ENCODE peak calls at places on chromosome 20, in five cellular contexts. One of them, this sample, is unnamed.
A peak's percentile ranks its signal among the peaks of the same experiment; 100 is the strongest.

GRCh38 chr20:13220857-13221297 is at the start of gene ISM1:
- DNase-seq in spleen: peak; percentile 69
- DNase-seq in endothelial cell of umbilical vein: no peak
- DNase-seq in suprapubic skin: no peak
- DNase-seq in IMR-90: no peak
- DNase-seq in this sample: peak; percentile 88

GRCh38 chr20:20130399-20130798 is 78.1 kb downstream of the CFAP61 start:
- DNase-seq in suprapubic skin: no peak
- DNase-seq in endothelial cell of umbilical vein: peak; percentile 12
- DNase-seq in spleen: no peak
- DNase-seq in IMR-90: no peak
- DNase-seq in this sample: no peak

GRCh38 chr20:53104889-53105288 is 132.7 kb downstream of the TSHZ2 start:
- DNase-seq in IMR-90: no peak
- DNase-seq in spleen: no peak
- DNase-seq in endothelial cell of umbilical vein: no peak
- DNase-seq in suprapubic skin: no peak
- DNase-seq in this sample: no peak

GRCh38 chr20:32672982-32673727 is 586 bp downstream of the C20orf203 start:
- DNase-seq in spleen: peak; percentile 87
- DNase-seq in IMR-90: no peak
- DNase-seq in endothelial cell of umbilical vein: no peak
- DNase-seq in suprapubic skin: no peak
- DNase-seq in this sample: no peak

GRCh38 chr20:57622579-57623381 is 2.6 kb upstream of the ZBP1 start:
- DNase-seq in spleen: peak; percentile 93
- DNase-seq in suprapubic skin: no peak
- DNase-seq in endothelial cell of umbilical vein: peak; percentile 58
- DNase-seq in IMR-90: peak; percentile 37
- DNase-seq in this sample: no peak

GRCh38 chr20:4555188-4555893 is 166.4 kb upstream of the PRND start:
- DNase-seq in spleen: no peak
- DNase-seq in suprapubic skin: no peak
- DNase-seq in endothelial cell of umbilical vein: peak; percentile 88
- DNase-seq in IMR-90: peak; percentile 92
- DNase-seq in this sample: no peak

GRCh38 chr20:19291818-19292132 is 79.3 kb downstream of the SLC24A3 start:
- DNase-seq in IMR-90: no peak
- DNase-seq in spleen: no peak
- DNase-seq in suprapubic skin: no peak
- DNase-seq in endothelial cell of umbilical vein: no peak
- DNase-seq in this sample: no peak

GRCh38 chr20:34299925-34300806 is 3.0 kb downstream of the AHCY start:
- DNase-seq in endothelial cell of umbilical vein: no peak
- DNase-seq in suprapubic skin: no peak
- DNase-seq in spleen: no peak
- DNase-seq in IMR-90: peak; percentile 44
- DNase-seq in this sample: no peak

GRCh38 chr20:42836339-42836738 is 353.4 kb downstream of the PTPRT start:
- DNase-seq in endothelial cell of umbilical vein: no peak
- DNase-seq in spleen: no peak
- DNase-seq in suprapubic skin: no peak
- DNase-seq in IMR-90: no peak
- DNase-seq in this sample: no peak

GRCh38 chr20:8903655-8904605 is 165.0 kb upstream of the PLCB4 start:
- DNase-seq in spleen: no peak
- DNase-seq in endothelial cell of umbilical vein: no peak
- DNase-seq in IMR-90: no peak
- DNase-seq in suprapubic skin: no peak
- DNase-seq in this sample: no peak

GRCh38 chr20:1462834-1463233 is 3.8 kb downstream of the NSFL1C start:
- DNase-seq in IMR-90: no peak
- DNase-seq in endothelial cell of umbilical vein: no peak
- DNase-seq in suprapubic skin: no peak
- DNase-seq in spleen: no peak
- DNase-seq in this sample: no peak

GRCh38 chr20:58018590-58018989 is 209.9 kb downstream of the ANKRD60 start:
- DNase-seq in suprapubic skin: no peak
- DNase-seq in IMR-90: no peak
- DNase-seq in endothelial cell of umbilical vein: no peak
- DNase-seq in spleen: peak; percentile 57
- DNase-seq in this sample: no peak

GRCh38 chr20:20603339-20603990 is 109.0 kb downstream of the RALGAPA2 start:
- DNase-seq in suprapubic skin: no peak
- DNase-seq in spleen: peak; percentile 78
- DNase-seq in IMR-90: no peak
- DNase-seq in endothelial cell of umbilical vein: no peak
- DNase-seq in this sample: peak; percentile 39

GRCh38 chr20:8082025-8082424 is 50.0 kb upstream of the PLCB1 start:
- DNase-seq in endothelial cell of umbilical vein: no peak
- DNase-seq in IMR-90: no peak
- DNase-seq in spleen: no peak
- DNase-seq in suprapubic skin: no peak
- DNase-seq in this sample: no peak

GRCh38 chr20:19903168-19903676 is 113.9 kb upstream of the NAA20 start:
- DNase-seq in suprapubic skin: peak; percentile 57
- DNase-seq in endothelial cell of umbilical vein: peak; percentile 51
- DNase-seq in IMR-90: peak; percentile 76
- DNase-seq in spleen: no peak
- DNase-seq in this sample: peak; percentile 85

GRCh38 chr20:57714409-57715267 is 4.8 kb upstream of the PMEPA1 start:
- DNase-seq in suprapubic skin: no peak
- DNase-seq in endothelial cell of umbilical vein: no peak
- DNase-seq in IMR-90: peak; percentile 69
- DNase-seq in spleen: no peak
- DNase-seq in this sample: no peak

GRCh38 chr20:4076671-4077070 is 61.3 kb upstream of the RNF24 start:
- DNase-seq in endothelial cell of umbilical vein: peak; percentile 85
- DNase-seq in IMR-90: peak; percentile 95
- DNase-seq in suprapubic skin: no peak
- DNase-seq in spleen: no peak
- DNase-seq in this sample: no peak

GRCh38 chr20:37349517-37350491 is 3.9 kb downstream of the SRC start:
- DNase-seq in spleen: peak; percentile 68
- DNase-seq in IMR-90: peak; percentile 17
- DNase-seq in endothelial cell of umbilical vein: no peak
- DNase-seq in suprapubic skin: no peak
- DNase-seq in this sample: no peak

GRCh38 chr20:52577696-52578095 is 386.1 kb upstream of the ZFP64 start:
- DNase-seq in spleen: no peak
- DNase-seq in suprapubic skin: no peak
- DNase-seq in endothelial cell of umbilical vein: no peak
- DNase-seq in IMR-90: no peak
- DNase-seq in this sample: no peak

GRCh38 chr20:34111057-34111711 is 859 bp downstream of the EIF2S2 start:
- DNase-seq in suprapubic skin: peak; percentile 71
- DNase-seq in IMR-90: peak; percentile 71
- DNase-seq in spleen: peak; percentile 86
- DNase-seq in endothelial cell of umbilical vein: peak; percentile 62
- DNase-seq in this sample: no peak

GRCh38 chr20:3168079-3168828 is 5.1 kb downstream of the LZTS3 start:
- DNase-seq in IMR-90: no peak
- DNase-seq in suprapubic skin: no peak
- DNase-seq in spleen: peak; percentile 41
- DNase-seq in endothelial cell of umbilical vein: no peak
- DNase-seq in this sample: peak; percentile 79

GRCh38 chr20:23668477-23668951 is 20.3 kb downstream of the CST4 start:
- DNase-seq in suprapubic skin: no peak
- DNase-seq in endothelial cell of umbilical vein: peak; percentile 67
- DNase-seq in spleen: peak; percentile 74
- DNase-seq in IMR-90: peak; percentile 50
- DNase-seq in this sample: peak; percentile 87

GRCh38 chr20:57553376-57554018 is 7.4 kb upstream of the PCK1 start:
- DNase-seq in endothelial cell of umbilical vein: no peak
- DNase-seq in suprapubic skin: no peak
- DNase-seq in spleen: no peak
- DNase-seq in IMR-90: no peak
- DNase-seq in this sample: no peak

GRCh38 chr20:11894072-11894471 is 23.6 kb upstream of the BTBD3 start:
- DNase-seq in suprapubic skin: no peak
- DNase-seq in endothelial cell of umbilical vein: peak; percentile 53
- DNase-seq in spleen: no peak
- DNase-seq in IMR-90: no peak
- DNase-seq in this sample: no peak

GRCh38 chr20:33684533-33685327 is 1.5 kb downstream of the E2F1 start:
- DNase-seq in endothelial cell of umbilical vein: peak; percentile 49
- DNase-seq in IMR-90: no peak
- DNase-seq in suprapubic skin: no peak
- DNase-seq in spleen: no peak
- DNase-seq in this sample: peak; percentile 86

DNA sequence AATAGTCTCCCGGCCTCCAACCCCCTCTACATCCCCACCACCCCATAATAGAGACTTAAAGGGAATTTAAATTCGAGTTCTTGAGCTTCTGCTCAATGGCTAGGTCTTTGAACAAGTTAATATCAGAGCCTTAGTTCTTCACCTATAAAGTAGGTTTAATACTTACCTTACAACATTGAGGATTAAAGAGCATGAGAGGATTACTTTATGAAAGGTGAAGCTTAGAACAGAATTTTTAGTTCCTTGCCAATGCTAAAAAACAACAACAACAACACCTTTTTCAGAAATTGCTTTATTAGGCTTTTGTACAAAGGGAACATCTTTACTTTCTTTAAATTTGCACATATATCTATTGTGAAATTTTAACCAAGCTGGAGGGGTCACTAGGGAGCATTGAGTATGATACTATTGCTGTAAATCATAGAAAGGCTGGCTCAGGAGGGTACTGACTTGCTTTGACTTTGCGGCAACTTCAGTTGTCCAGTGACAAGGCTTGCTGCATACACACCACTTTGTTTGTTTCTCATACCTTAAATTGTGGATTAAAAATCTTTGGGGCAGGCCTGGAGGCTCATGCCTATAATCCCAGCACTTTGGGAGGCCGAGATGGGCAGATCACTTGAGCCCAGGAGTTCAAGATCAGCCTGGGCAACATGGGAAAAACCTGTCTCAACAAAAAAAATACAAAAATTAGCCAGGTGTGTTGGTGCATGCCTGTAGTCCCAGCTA is 9.7 kb downstream of the TOP1 start:
- DNase-seq in spleen: no peak
- DNase-seq in endothelial cell of umbilical vein: no peak
- DNase-seq in IMR-90: no peak
- DNase-seq in suprapubic skin: no peak
- DNase-seq in this sample: no peak
- H3K4me3 ChIP-seq in spleen: no peak overlapping the region
- H3K4me3 ChIP-seq in endothelial cell of umbilical vein: no peak overlapping the region
- H3K4me3 ChIP-seq in IMR-90: no peak overlapping the region
- H3K4me3 ChIP-seq in suprapubic skin: no peak overlapping the region
- H3K4me3 ChIP-seq in this sample: no peak overlapping the region

DNA sequence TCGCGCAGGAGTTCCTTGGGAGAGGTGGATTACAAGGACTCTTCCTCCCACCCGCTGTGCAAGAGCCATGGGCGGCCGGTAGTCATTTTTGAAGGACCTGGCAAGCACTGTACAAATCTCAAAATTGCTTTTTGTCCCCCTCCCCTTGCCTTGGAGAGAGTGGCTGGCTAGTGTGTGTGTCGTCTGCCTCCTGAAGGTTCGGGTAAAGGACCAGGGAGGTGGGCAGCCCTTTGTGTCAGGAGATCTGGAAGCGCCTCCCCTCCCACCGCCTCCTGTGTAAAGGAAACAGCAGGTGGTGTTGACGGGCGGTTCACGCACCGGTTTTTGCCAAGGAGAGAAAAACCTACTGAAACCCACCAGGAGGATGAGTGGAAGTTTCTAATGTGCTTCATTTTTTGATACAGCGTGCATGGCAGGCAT is 1.2 kb downstream of the ENTPD6 start:
- DNase-seq in endothelial cell of umbilical vein: no peak
- DNase-seq in suprapubic skin: peak; percentile 72
- DNase-seq in spleen: peak; percentile 82
- DNase-seq in IMR-90: no peak
- DNase-seq in this sample: peak; percentile 85
- TF ChIP-seq POLR2A in endothelial cell of umbilical vein: no peak
- TF ChIP-seq POLR2A in suprapubic skin: no peak
- TF ChIP-seq POLR2A in spleen: no peak
- TF ChIP-seq POLR2A in IMR-90: no peak
- TF ChIP-seq POLR2A in this sample: no peak

GRCh38 chr20:39132093-39132492 is 169.9 kb downstream of the DHX35 start:
- DNase-seq in endothelial cell of umbilical vein: no peak
- DNase-seq in suprapubic skin: no peak
- DNase-seq in spleen: no peak
- DNase-seq in IMR-90: no peak
- DNase-seq in this sample: no peak

GRCh38 chr20:39133205-39133604 is 171.1 kb downstream of the DHX35 start:
- DNase-seq in IMR-90: no peak
- DNase-seq in suprapubic skin: no peak
- DNase-seq in endothelial cell of umbilical vein: no peak
- DNase-seq in spleen: no peak
- DNase-seq in this sample: no peak

GRCh38 chr20:39136145-39136544 is 174.0 kb downstream of the DHX35 start:
- DNase-seq in suprapubic skin: no peak
- DNase-seq in endothelial cell of umbilical vein: no peak
- DNase-seq in spleen: no peak
- DNase-seq in IMR-90: no peak
- DNase-seq in this sample: no peak

GRCh38 chr20:39129523-39129922 is 167.4 kb downstream of the DHX35 start:
- DNase-seq in IMR-90: no peak
- DNase-seq in endothelial cell of umbilical vein: no peak
- DNase-seq in suprapubic skin: no peak
- DNase-seq in spleen: no peak
- DNase-seq in this sample: no peak

GRCh38 chr20:39132511-39132910 is 170.4 kb downstream of the DHX35 start:
- DNase-seq in spleen: no peak
- DNase-seq in suprapubic skin: no peak
- DNase-seq in IMR-90: no peak
- DNase-seq in endothelial cell of umbilical vein: no peak
- DNase-seq in this sample: no peak
- H3K4me3 ChIP-seq in spleen: no peak overlapping the region
- H3K4me3 ChIP-seq in suprapubic skin: no peak overlapping the region
- H3K4me3 ChIP-seq in IMR-90: no peak overlapping the region
- H3K4me3 ChIP-seq in endothelial cell of umbilical vein: no peak overlapping the region
- H3K4me3 ChIP-seq in this sample: no peak overlapping the region

DNA sequence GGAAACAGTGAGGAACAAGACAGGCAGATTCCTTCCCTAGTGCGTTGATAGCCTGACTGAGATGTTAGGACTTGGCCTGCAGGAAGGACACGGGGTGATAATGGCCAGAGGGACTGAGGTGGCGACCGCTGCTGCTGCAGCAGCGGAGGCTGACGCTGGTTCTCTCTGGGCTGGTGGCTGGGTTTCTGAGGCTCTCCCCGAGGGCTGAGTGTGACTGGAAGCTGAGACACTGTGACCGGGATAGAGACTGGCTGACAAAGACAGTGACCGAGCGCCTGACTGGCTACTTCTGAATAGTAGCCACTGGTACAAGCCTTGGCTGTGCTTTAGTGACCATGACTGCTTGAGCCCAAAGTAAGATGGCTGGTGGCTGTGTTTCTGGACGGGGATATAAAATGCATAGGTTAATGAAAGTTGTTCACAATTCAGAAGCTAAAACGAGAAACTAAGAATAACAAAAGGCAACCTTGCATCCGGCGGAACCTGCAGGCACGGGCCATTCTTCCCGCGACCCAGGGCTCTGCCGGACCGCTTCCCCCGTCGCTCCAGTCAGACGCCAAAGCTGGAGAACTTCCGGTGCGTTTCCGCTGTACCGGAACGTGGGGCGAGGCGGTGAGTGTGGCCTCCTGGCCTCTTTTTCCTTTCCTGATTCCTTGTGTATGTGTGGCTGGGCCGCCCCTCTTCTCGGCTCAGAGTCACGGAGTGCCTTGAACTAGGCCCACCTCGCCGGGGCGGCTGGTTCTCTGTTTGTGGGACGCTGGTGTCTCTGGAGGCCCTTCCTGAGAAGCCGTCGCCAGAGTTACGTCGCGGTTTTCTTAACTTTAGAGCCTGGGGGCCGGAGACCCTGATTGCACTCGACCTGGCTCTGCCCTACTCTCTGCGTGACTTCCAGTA is at the start of gene AAR2:
- DNase-seq in suprapubic skin: peak; percentile 86
- DNase-seq in spleen: peak; percentile 93
- DNase-seq in IMR-90: peak; percentile 78
- DNase-seq in endothelial cell of umbilical vein: peak; percentile 69
- DNase-seq in this sample: peak; percentile 67
- TF ChIP-seq POLR2A in suprapubic skin: no peak
- TF ChIP-seq POLR2A in spleen: no peak
- TF ChIP-seq POLR2A in IMR-90: peak; percentile 80
- TF ChIP-seq POLR2A in endothelial cell of umbilical vein: peak; percentile 89
- TF ChIP-seq POLR2A in this sample: no peak